ENCODE peak calls at places on chromosomes 5 and 9, in ten cellular contexts. One of them, this sample, is unnamed.
A peak's percentile ranks its signal among the peaks of the same experiment; 100 is the strongest.

GRCh38 chr5:158769702-158770101 is 330.0 kb downstream of the EBF1 start:
- DNase-seq in HFFc6: no peak
- DNase-seq in CD4-positive, alpha-beta T cell: no peak
- DNase-seq in mucosa of descending colon: no peak
- DNase-seq in T-cell: no peak
- DNase-seq in neural progenitor cell: no peak
- DNase-seq in AG04450: no peak
- DNase-seq in germinal center: no peak
- DNase-seq in astrocyte: no peak
- DNase-seq in bronchial epithelial cell: no peak
- DNase-seq in this sample: no peak

GRCh38 chr9:88949425-88949824 is 41.8 kb upstream of the S1PR3 start:
- DNase-seq in HFFc6: no peak
- DNase-seq in CD4-positive, alpha-beta T cell: no peak
- DNase-seq in mucosa of descending colon: no peak
- DNase-seq in T-cell: no peak
- DNase-seq in neural progenitor cell: peak; percentile 52
- DNase-seq in AG04450: no peak
- DNase-seq in germinal center: no peak
- DNase-seq in astrocyte: peak; percentile 60
- DNase-seq in bronchial epithelial cell: no peak
- DNase-seq in this sample: no peak

GRCh38 chr9:89849096-89849495 is 244.3 kb downstream of the GADD45G start:
- DNase-seq in HFFc6: no peak
- DNase-seq in CD4-positive, alpha-beta T cell: no peak
- DNase-seq in mucosa of descending colon: no peak
- DNase-seq in T-cell: no peak
- DNase-seq in neural progenitor cell: no peak
- DNase-seq in AG04450: no peak
- DNase-seq in germinal center: no peak
- DNase-seq in astrocyte: no peak
- DNase-seq in bronchial epithelial cell: no peak
- DNase-seq in this sample: no peak

GRCh38 chr5:3007577-3007976 is 256.1 kb upstream of the IRX2 start:
- DNase-seq in HFFc6: no peak
- DNase-seq in CD4-positive, alpha-beta T cell: no peak
- DNase-seq in mucosa of descending colon: no peak
- DNase-seq in T-cell: no peak
- DNase-seq in neural progenitor cell: no peak
- DNase-seq in AG04450: no peak
- DNase-seq in germinal center: no peak
- DNase-seq in astrocyte: no peak
- DNase-seq in bronchial epithelial cell: no peak
- DNase-seq in this sample: no peak

GRCh38 chr5:152124413-152125082 is 199.9 kb upstream of the GLRA1 start:
- DNase-seq in HFFc6: no peak
- DNase-seq in CD4-positive, alpha-beta T cell: no peak
- DNase-seq in mucosa of descending colon: peak; percentile 41
- DNase-seq in T-cell: no peak
- DNase-seq in neural progenitor cell: peak; percentile 26
- DNase-seq in AG04450: no peak
- DNase-seq in germinal center: no peak
- DNase-seq in astrocyte: no peak
- DNase-seq in bronchial epithelial cell: no peak
- DNase-seq in this sample: peak; percentile 20

GRCh38 chr9:137286980-137287383 is 9.5 kb downstream of the TOR4A start:
- DNase-seq in HFFc6: peak; percentile 52
- DNase-seq in CD4-positive, alpha-beta T cell: no peak
- DNase-seq in mucosa of descending colon: peak; percentile 87
- DNase-seq in T-cell: no peak
- DNase-seq in neural progenitor cell: peak; percentile 64
- DNase-seq in AG04450: no peak
- DNase-seq in germinal center: peak; percentile 63
- DNase-seq in astrocyte: no peak
- DNase-seq in bronchial epithelial cell: peak; percentile 65
- DNase-seq in this sample: peak; percentile 81

GRCh38 chr9:91837982-91838731 is 111.9 kb downstream of the ROR2 start:
- DNase-seq in HFFc6: no peak
- DNase-seq in CD4-positive, alpha-beta T cell: no peak
- DNase-seq in mucosa of descending colon: peak; percentile 72
- DNase-seq in T-cell: no peak
- DNase-seq in neural progenitor cell: no peak
- DNase-seq in AG04450: no peak
- DNase-seq in germinal center: no peak
- DNase-seq in astrocyte: peak; percentile 16
- DNase-seq in bronchial epithelial cell: peak; percentile 89
- DNase-seq in this sample: no peak

GRCh38 chr5:142720561-142721275 is 34.8 kb upstream of the FGF1 start:
- DNase-seq in HFFc6: no peak
- DNase-seq in CD4-positive, alpha-beta T cell: no peak
- DNase-seq in mucosa of descending colon: peak; percentile 72
- DNase-seq in T-cell: no peak
- DNase-seq in neural progenitor cell: no peak
- DNase-seq in AG04450: no peak
- DNase-seq in germinal center: no peak
- DNase-seq in astrocyte: peak; percentile 27
- DNase-seq in bronchial epithelial cell: peak; percentile 99
- DNase-seq in this sample: no peak

GRCh38 chr5:34886718-34887117 is 28.6 kb downstream of the RAD1 start:
- DNase-seq in HFFc6: no peak
- DNase-seq in CD4-positive, alpha-beta T cell: no peak
- DNase-seq in mucosa of descending colon: no peak
- DNase-seq in T-cell: no peak
- DNase-seq in neural progenitor cell: no peak
- DNase-seq in AG04450: no peak
- DNase-seq in germinal center: no peak
- DNase-seq in astrocyte: no peak
- DNase-seq in bronchial epithelial cell: peak; percentile 25
- DNase-seq in this sample: no peak

GRCh38 chr5:33271606-33272005 is 169.2 kb upstream of the TARS1 start:
- DNase-seq in HFFc6: no peak
- DNase-seq in CD4-positive, alpha-beta T cell: no peak
- DNase-seq in mucosa of descending colon: no peak
- DNase-seq in T-cell: no peak
- DNase-seq in neural progenitor cell: no peak
- DNase-seq in AG04450: no peak
- DNase-seq in germinal center: no peak
- DNase-seq in astrocyte: no peak
- DNase-seq in bronchial epithelial cell: no peak
- DNase-seq in this sample: no peak

GRCh38 chr5:154475613-154476342 is 2.2 kb downstream of the HAND1 start:
- DNase-seq in HFFc6: no peak
- DNase-seq in CD4-positive, alpha-beta T cell: no peak
- DNase-seq in mucosa of descending colon: no peak
- DNase-seq in T-cell: no peak
- DNase-seq in neural progenitor cell: peak; percentile 85
- DNase-seq in AG04450: no peak
- DNase-seq in germinal center: no peak
- DNase-seq in astrocyte: no peak
- DNase-seq in bronchial epithelial cell: no peak
- DNase-seq in this sample: no peak

GRCh38 chr9:27792971-27793689 is 219.8 kb upstream of the C9orf72 start:
- DNase-seq in HFFc6: no peak
- DNase-seq in CD4-positive, alpha-beta T cell: no peak
- DNase-seq in mucosa of descending colon: no peak
- DNase-seq in T-cell: no peak
- DNase-seq in neural progenitor cell: no peak
- DNase-seq in AG04450: no peak
- DNase-seq in germinal center: no peak
- DNase-seq in astrocyte: no peak
- DNase-seq in bronchial epithelial cell: no peak
- DNase-seq in this sample: no peak

GRCh38 chr5:134275822-134276221 is 49.9 kb upstream of the PPP2CA start:
- DNase-seq in HFFc6: no peak
- DNase-seq in CD4-positive, alpha-beta T cell: no peak
- DNase-seq in mucosa of descending colon: no peak
- DNase-seq in T-cell: no peak
- DNase-seq in neural progenitor cell: no peak
- DNase-seq in AG04450: no peak
- DNase-seq in germinal center: no peak
- DNase-seq in astrocyte: no peak
- DNase-seq in bronchial epithelial cell: no peak
- DNase-seq in this sample: no peak

GRCh38 chr5:76379316-76379715 is 23.8 kb upstream of the IQGAP2 start:
- DNase-seq in HFFc6: no peak
- DNase-seq in CD4-positive, alpha-beta T cell: no peak
- DNase-seq in mucosa of descending colon: no peak
- DNase-seq in T-cell: no peak
- DNase-seq in neural progenitor cell: no peak
- DNase-seq in AG04450: no peak
- DNase-seq in germinal center: no peak
- DNase-seq in astrocyte: no peak
- DNase-seq in bronchial epithelial cell: peak; percentile 46
- DNase-seq in this sample: no peak

GRCh38 chr5:30850871-30851270 is 342.6 kb upstream of the CDH6 start:
- DNase-seq in HFFc6: no peak
- DNase-seq in CD4-positive, alpha-beta T cell: no peak
- DNase-seq in mucosa of descending colon: no peak
- DNase-seq in T-cell: no peak
- DNase-seq in neural progenitor cell: no peak
- DNase-seq in AG04450: no peak
- DNase-seq in germinal center: no peak
- DNase-seq in astrocyte: no peak
- DNase-seq in bronchial epithelial cell: no peak
- DNase-seq in this sample: no peak

GRCh38 chr5:124628721-124629596 is 117.5 kb downstream of the ZNF608 start:
- DNase-seq in HFFc6: peak; percentile 98
- DNase-seq in CD4-positive, alpha-beta T cell: no peak
- DNase-seq in mucosa of descending colon: no peak
- DNase-seq in T-cell: no peak
- DNase-seq in neural progenitor cell: no peak
- DNase-seq in AG04450: peak; percentile 82
- DNase-seq in germinal center: no peak
- DNase-seq in astrocyte: peak; percentile 98
- DNase-seq in bronchial epithelial cell: peak; percentile 87
- DNase-seq in this sample: peak; percentile 24

GRCh38 chr5:65883461-65883860 is 42.9 kb upstream of the ERBIN start:
- DNase-seq in HFFc6: no peak
- DNase-seq in CD4-positive, alpha-beta T cell: no peak
- DNase-seq in mucosa of descending colon: no peak
- DNase-seq in T-cell: no peak
- DNase-seq in neural progenitor cell: no peak
- DNase-seq in AG04450: no peak
- DNase-seq in germinal center: no peak
- DNase-seq in astrocyte: no peak
- DNase-seq in bronchial epithelial cell: no peak
- DNase-seq in this sample: no peak

GRCh38 chr5:3325206-3325605 is 270.4 kb upstream of the IRX1 start:
- DNase-seq in HFFc6: no peak
- DNase-seq in CD4-positive, alpha-beta T cell: no peak
- DNase-seq in mucosa of descending colon: no peak
- DNase-seq in T-cell: no peak
- DNase-seq in neural progenitor cell: peak; percentile 11
- DNase-seq in AG04450: no peak
- DNase-seq in germinal center: no peak
- DNase-seq in astrocyte: peak; percentile 30
- DNase-seq in bronchial epithelial cell: peak; percentile 21
- DNase-seq in this sample: no peak

GRCh38 chr9:114349713-114350480 is 20.2 kb downstream of the ORM2 start:
- DNase-seq in HFFc6: no peak
- DNase-seq in CD4-positive, alpha-beta T cell: no peak
- DNase-seq in mucosa of descending colon: no peak
- DNase-seq in T-cell: no peak
- DNase-seq in neural progenitor cell: no peak
- DNase-seq in AG04450: no peak
- DNase-seq in germinal center: no peak
- DNase-seq in astrocyte: no peak
- DNase-seq in bronchial epithelial cell: no peak
- DNase-seq in this sample: no peak

GRCh38 chr5:68449380-68449779 is 233.8 kb downstream of the PIK3R1 start:
- DNase-seq in HFFc6: no peak
- DNase-seq in CD4-positive, alpha-beta T cell: no peak
- DNase-seq in mucosa of descending colon: no peak
- DNase-seq in T-cell: no peak
- DNase-seq in neural progenitor cell: no peak
- DNase-seq in AG04450: no peak
- DNase-seq in germinal center: no peak
- DNase-seq in astrocyte: no peak
- DNase-seq in bronchial epithelial cell: no peak
- DNase-seq in this sample: no peak

GRCh38 chr5:32777733-32778132 is 66.6 kb downstream of the NPR3 start:
- DNase-seq in HFFc6: no peak
- DNase-seq in CD4-positive, alpha-beta T cell: no peak
- DNase-seq in mucosa of descending colon: no peak
- DNase-seq in T-cell: no peak
- DNase-seq in neural progenitor cell: no peak
- DNase-seq in AG04450: no peak
- DNase-seq in germinal center: no peak
- DNase-seq in astrocyte: peak; percentile 18
- DNase-seq in bronchial epithelial cell: no peak
- DNase-seq in this sample: no peak

GRCh38 chr9:19470567-19470966 is 61.8 kb downstream of the ACER2 start:
- DNase-seq in HFFc6: no peak
- DNase-seq in CD4-positive, alpha-beta T cell: no peak
- DNase-seq in mucosa of descending colon: no peak
- DNase-seq in T-cell: no peak
- DNase-seq in neural progenitor cell: no peak
- DNase-seq in AG04450: no peak
- DNase-seq in germinal center: no peak
- DNase-seq in astrocyte: peak; percentile 6
- DNase-seq in bronchial epithelial cell: no peak
- DNase-seq in this sample: no peak

GRCh38 chr5:38853753-38854470 is 8.1 kb downstream of the OSMR start:
- DNase-seq in HFFc6: peak; percentile 94
- DNase-seq in CD4-positive, alpha-beta T cell: no peak
- DNase-seq in mucosa of descending colon: no peak
- DNase-seq in T-cell: no peak
- DNase-seq in neural progenitor cell: no peak
- DNase-seq in AG04450: peak; percentile 39
- DNase-seq in germinal center: no peak
- DNase-seq in astrocyte: peak; percentile 97
- DNase-seq in bronchial epithelial cell: peak; percentile 98
- DNase-seq in this sample: no peak

GRCh38 chr9:89992326-89993208 is 387.8 kb downstream of the GADD45G start:
- DNase-seq in HFFc6: no peak
- DNase-seq in CD4-positive, alpha-beta T cell: no peak
- DNase-seq in mucosa of descending colon: no peak
- DNase-seq in T-cell: no peak
- DNase-seq in neural progenitor cell: no peak
- DNase-seq in AG04450: no peak
- DNase-seq in germinal center: no peak
- DNase-seq in astrocyte: no peak
- DNase-seq in bronchial epithelial cell: no peak
- DNase-seq in this sample: no peak

GRCh38 chr9:135683401-135684034 is 15.8 kb downstream of the SOHLH1 start:
- DNase-seq in HFFc6: no peak
- DNase-seq in CD4-positive, alpha-beta T cell: no peak
- DNase-seq in mucosa of descending colon: no peak
- DNase-seq in T-cell: no peak
- DNase-seq in neural progenitor cell: no peak
- DNase-seq in AG04450: no peak
- DNase-seq in germinal center: no peak
- DNase-seq in astrocyte: no peak
- DNase-seq in bronchial epithelial cell: no peak
- DNase-seq in this sample: no peak

This sample was measured in iPS-NIHi11.